ENCODE peak calls at places on chromosomes 2 and 18, in seven cellular contexts. One of them, this sample, is unnamed.

GRCh38 chr2:134389331-134389835 is 135.5 kb downstream of the MGAT5 start:
- DNase-seq in bronchial epithelial cell: no peak
- DNase-seq in CD8-positive, alpha-beta T cell: no peak
- DNase-seq in cardiac muscle cell: no peak
- DNase-seq in fibroblast of mammary gland: no peak
- DNase-seq in fibroblast of the aortic adventitia: no peak
- DNase-seq in CD4-positive, CD25-positive, alpha-beta regulatory T cell: no peak
- DNase-seq in this sample: no peak

GRCh38 chr18:40375811-40376210 is 1579.2 kb upstream of the PIK3C3 start:
- DNase-seq in bronchial epithelial cell: no peak
- DNase-seq in CD8-positive, alpha-beta T cell: no peak
- DNase-seq in cardiac muscle cell: no peak
- DNase-seq in fibroblast of mammary gland: no peak
- DNase-seq in fibroblast of the aortic adventitia: no peak
- DNase-seq in CD4-positive, CD25-positive, alpha-beta regulatory T cell: no peak
- DNase-seq in this sample: no peak

GRCh38 chr2:75025216-75025615 is 66.8 kb downstream of the POLE4 start:
- DNase-seq in bronchial epithelial cell: no peak
- DNase-seq in CD8-positive, alpha-beta T cell: no peak
- DNase-seq in cardiac muscle cell: no peak
- DNase-seq in fibroblast of mammary gland: no peak
- DNase-seq in fibroblast of the aortic adventitia: no peak
- DNase-seq in CD4-positive, CD25-positive, alpha-beta regulatory T cell: no peak
- DNase-seq in this sample: no peak

GRCh38 chr2:46800218-46800617 is 115.4 kb downstream of the MCFD2 start:
- DNase-seq in bronchial epithelial cell: no peak
- DNase-seq in CD8-positive, alpha-beta T cell: no peak
- DNase-seq in cardiac muscle cell: no peak
- DNase-seq in fibroblast of mammary gland: peak
- DNase-seq in fibroblast of the aortic adventitia: peak
- DNase-seq in CD4-positive, CD25-positive, alpha-beta regulatory T cell: no peak
- DNase-seq in this sample: no peak

GRCh38 chr2:191845248-191845715 is 1.6 kb downstream of the CAVIN2 start:
- DNase-seq in bronchial epithelial cell: no peak
- DNase-seq in CD8-positive, alpha-beta T cell: no peak
- DNase-seq in cardiac muscle cell: no peak
- DNase-seq in fibroblast of mammary gland: peak
- DNase-seq in fibroblast of the aortic adventitia: peak
- DNase-seq in CD4-positive, CD25-positive, alpha-beta regulatory T cell: no peak
- DNase-seq in this sample: no peak

GRCh38 chr2:74877781-74878433 is 44.0 kb downstream of the HK2 start:
- DNase-seq in bronchial epithelial cell: no peak
- DNase-seq in CD8-positive, alpha-beta T cell: no peak
- DNase-seq in cardiac muscle cell: no peak
- DNase-seq in fibroblast of mammary gland: no peak
- DNase-seq in fibroblast of the aortic adventitia: no peak
- DNase-seq in CD4-positive, CD25-positive, alpha-beta regulatory T cell: no peak
- DNase-seq in this sample: no peak

GRCh38 chr18:22412502-22412901 is 5.2 kb downstream of the CTAGE1 start:
- DNase-seq in bronchial epithelial cell: no peak
- DNase-seq in CD8-positive, alpha-beta T cell: no peak
- DNase-seq in cardiac muscle cell: no peak
- DNase-seq in fibroblast of mammary gland: peak
- DNase-seq in fibroblast of the aortic adventitia: peak
- DNase-seq in CD4-positive, CD25-positive, alpha-beta regulatory T cell: no peak
- DNase-seq in this sample: no peak

GRCh38 chr2:191382801-191383200 is 137.6 kb downstream of the MYO1B start:
- DNase-seq in bronchial epithelial cell: peak
- DNase-seq in CD8-positive, alpha-beta T cell: no peak
- DNase-seq in cardiac muscle cell: peak
- DNase-seq in fibroblast of mammary gland: peak
- DNase-seq in fibroblast of the aortic adventitia: no peak
- DNase-seq in CD4-positive, CD25-positive, alpha-beta regulatory T cell: no peak
- DNase-seq in this sample: no peak

GRCh38 chr18:26677957-26678356 is 129.6 kb upstream of the KCTD1 start:
- DNase-seq in bronchial epithelial cell: no peak
- DNase-seq in CD8-positive, alpha-beta T cell: no peak
- DNase-seq in cardiac muscle cell: no peak
- DNase-seq in fibroblast of mammary gland: no peak
- DNase-seq in fibroblast of the aortic adventitia: no peak
- DNase-seq in CD4-positive, CD25-positive, alpha-beta regulatory T cell: no peak
- DNase-seq in this sample: no peak

GRCh38 chr2:227127236-227127635 is 36.8 kb downstream of the COL4A4 start:
- DNase-seq in bronchial epithelial cell: no peak
- DNase-seq in CD8-positive, alpha-beta T cell: no peak
- DNase-seq in cardiac muscle cell: no peak
- DNase-seq in fibroblast of mammary gland: no peak
- DNase-seq in fibroblast of the aortic adventitia: no peak
- DNase-seq in CD4-positive, CD25-positive, alpha-beta regulatory T cell: no peak
- DNase-seq in this sample: no peak

GRCh38 chr2:133420748-133421147 is 147.5 kb downstream of the NCKAP5 start:
- DNase-seq in bronchial epithelial cell: no peak
- DNase-seq in CD8-positive, alpha-beta T cell: no peak
- DNase-seq in cardiac muscle cell: no peak
- DNase-seq in fibroblast of mammary gland: no peak
- DNase-seq in fibroblast of the aortic adventitia: no peak
- DNase-seq in CD4-positive, CD25-positive, alpha-beta regulatory T cell: no peak
- DNase-seq in this sample: no peak

GRCh38 chr2:43484323-43484930 is 111.4 kb downstream of the THADA start:
- DNase-seq in bronchial epithelial cell: peak
- DNase-seq in CD8-positive, alpha-beta T cell: no peak
- DNase-seq in cardiac muscle cell: peak
- DNase-seq in fibroblast of mammary gland: peak
- DNase-seq in fibroblast of the aortic adventitia: peak
- DNase-seq in CD4-positive, CD25-positive, alpha-beta regulatory T cell: no peak
- DNase-seq in this sample: peak

GRCh38 chr2:128301501-128301966 is 17.1 kb downstream of the HS6ST1 start:
- DNase-seq in bronchial epithelial cell: peak
- DNase-seq in CD8-positive, alpha-beta T cell: no peak
- DNase-seq in cardiac muscle cell: no peak
- DNase-seq in fibroblast of mammary gland: peak
- DNase-seq in fibroblast of the aortic adventitia: peak
- DNase-seq in CD4-positive, CD25-positive, alpha-beta regulatory T cell: no peak
- DNase-seq in this sample: no peak

GRCh38 chr2:30894498-30895119 is 87.4 kb upstream of the CAPN13 start:
- DNase-seq in bronchial epithelial cell: no peak
- DNase-seq in CD8-positive, alpha-beta T cell: no peak
- DNase-seq in cardiac muscle cell: no peak
- DNase-seq in fibroblast of mammary gland: no peak
- DNase-seq in fibroblast of the aortic adventitia: no peak
- DNase-seq in CD4-positive, CD25-positive, alpha-beta regulatory T cell: no peak
- DNase-seq in this sample: no peak

GRCh38 chr2:207897541-207898353 is 127.6 kb downstream of the PLEKHM3 start:
- DNase-seq in bronchial epithelial cell: no peak
- DNase-seq in CD8-positive, alpha-beta T cell: no peak
- DNase-seq in cardiac muscle cell: no peak
- DNase-seq in fibroblast of mammary gland: no peak
- DNase-seq in fibroblast of the aortic adventitia: no peak
- DNase-seq in CD4-positive, CD25-positive, alpha-beta regulatory T cell: no peak
- DNase-seq in this sample: no peak

GRCh38 chr18:63848159-63848558 is 39.3 kb upstream of the SERPINB2 start:
- DNase-seq in bronchial epithelial cell: peak
- DNase-seq in CD8-positive, alpha-beta T cell: no peak
- DNase-seq in cardiac muscle cell: peak
- DNase-seq in fibroblast of mammary gland: peak
- DNase-seq in fibroblast of the aortic adventitia: peak
- DNase-seq in CD4-positive, CD25-positive, alpha-beta regulatory T cell: no peak
- DNase-seq in this sample: no peak

GRCh38 chr2:241858206-241859016 is at the start of gene PDCD1:
- DNase-seq in bronchial epithelial cell: no peak
- DNase-seq in CD8-positive, alpha-beta T cell: peak
- DNase-seq in cardiac muscle cell: peak
- DNase-seq in fibroblast of mammary gland: no peak
- DNase-seq in fibroblast of the aortic adventitia: no peak
- DNase-seq in CD4-positive, CD25-positive, alpha-beta regulatory T cell: peak
- DNase-seq in this sample: peak

GRCh38 chr2:144026679-144027078 is 493.2 kb downstream of the ZEB2 start:
- DNase-seq in bronchial epithelial cell: no peak
- DNase-seq in CD8-positive, alpha-beta T cell: no peak
- DNase-seq in cardiac muscle cell: no peak
- DNase-seq in fibroblast of mammary gland: no peak
- DNase-seq in fibroblast of the aortic adventitia: no peak
- DNase-seq in CD4-positive, CD25-positive, alpha-beta regulatory T cell: no peak
- DNase-seq in this sample: no peak

GRCh38 chr18:74373428-74373827 is 57.8 kb downstream of the C18orf63 start:
- DNase-seq in bronchial epithelial cell: no peak
- DNase-seq in CD8-positive, alpha-beta T cell: peak
- DNase-seq in cardiac muscle cell: no peak
- DNase-seq in fibroblast of mammary gland: no peak
- DNase-seq in fibroblast of the aortic adventitia: no peak
- DNase-seq in CD4-positive, CD25-positive, alpha-beta regulatory T cell: peak
- DNase-seq in this sample: no peak

GRCh38 chr2:177830881-177831386 is 241.6 kb downstream of the PDE11A start:
- DNase-seq in bronchial epithelial cell: no peak
- DNase-seq in CD8-positive, alpha-beta T cell: no peak
- DNase-seq in cardiac muscle cell: no peak
- DNase-seq in fibroblast of mammary gland: no peak
- DNase-seq in fibroblast of the aortic adventitia: no peak
- DNase-seq in CD4-positive, CD25-positive, alpha-beta regulatory T cell: no peak
- DNase-seq in this sample: no peak

GRCh38 chr2:158120664-158121063 is 19.0 kb downstream of the UPP2 start:
- DNase-seq in bronchial epithelial cell: no peak
- DNase-seq in CD8-positive, alpha-beta T cell: no peak
- DNase-seq in cardiac muscle cell: no peak
- DNase-seq in fibroblast of mammary gland: no peak
- DNase-seq in fibroblast of the aortic adventitia: no peak
- DNase-seq in CD4-positive, CD25-positive, alpha-beta regulatory T cell: no peak
- DNase-seq in this sample: no peak

GRCh38 chr2:212935749-212936148 is 215.7 kb downstream of the IKZF2 start:
- DNase-seq in bronchial epithelial cell: peak
- DNase-seq in CD8-positive, alpha-beta T cell: no peak
- DNase-seq in cardiac muscle cell: no peak
- DNase-seq in fibroblast of mammary gland: no peak
- DNase-seq in fibroblast of the aortic adventitia: no peak
- DNase-seq in CD4-positive, CD25-positive, alpha-beta regulatory T cell: no peak
- DNase-seq in this sample: no peak

GRCh38 chr2:142965464-142965863 is 88.0 kb downstream of the KYNU start:
- DNase-seq in bronchial epithelial cell: peak
- DNase-seq in CD8-positive, alpha-beta T cell: no peak
- DNase-seq in cardiac muscle cell: no peak
- DNase-seq in fibroblast of mammary gland: peak
- DNase-seq in fibroblast of the aortic adventitia: peak
- DNase-seq in CD4-positive, CD25-positive, alpha-beta regulatory T cell: no peak
- DNase-seq in this sample: no peak

GRCh38 chr2:200742426-200742825 is 69.3 kb upstream of the BZW1 start:
- DNase-seq in bronchial epithelial cell: no peak
- DNase-seq in CD8-positive, alpha-beta T cell: no peak
- DNase-seq in cardiac muscle cell: no peak
- DNase-seq in fibroblast of mammary gland: peak
- DNase-seq in fibroblast of the aortic adventitia: peak
- DNase-seq in CD4-positive, CD25-positive, alpha-beta regulatory T cell: no peak
- DNase-seq in this sample: no peak

GRCh38 chr2:45285791-45286390 is 276.6 kb upstream of the SIX2 start:
- DNase-seq in bronchial epithelial cell: no peak
- DNase-seq in CD8-positive, alpha-beta T cell: no peak
- DNase-seq in cardiac muscle cell: no peak
- DNase-seq in fibroblast of mammary gland: peak
- DNase-seq in fibroblast of the aortic adventitia: no peak
- DNase-seq in CD4-positive, CD25-positive, alpha-beta regulatory T cell: no peak
- DNase-seq in this sample: no peak

GRCh38 chr2:108637304-108637669 is 82.0 kb upstream of the RANBP2 start:
- DNase-seq in bronchial epithelial cell: peak
- DNase-seq in CD8-positive, alpha-beta T cell: no peak
- DNase-seq in cardiac muscle cell: peak
- DNase-seq in fibroblast of mammary gland: peak
- DNase-seq in fibroblast of the aortic adventitia: peak
- DNase-seq in CD4-positive, CD25-positive, alpha-beta regulatory T cell: no peak
- DNase-seq in this sample: peak

GRCh38 chr2:191265311-191266170 is 20.3 kb downstream of the MYO1B start:
- DNase-seq in bronchial epithelial cell: no peak
- DNase-seq in CD8-positive, alpha-beta T cell: no peak
- DNase-seq in cardiac muscle cell: no peak
- DNase-seq in fibroblast of mammary gland: peak
- DNase-seq in fibroblast of the aortic adventitia: peak
- DNase-seq in CD4-positive, CD25-positive, alpha-beta regulatory T cell: no peak
- DNase-seq in this sample: no peak

GRCh38 chr2:238150686-238151085 is 8.1 kb upstream of the ERFE start:
- DNase-seq in bronchial epithelial cell: no peak
- DNase-seq in CD8-positive, alpha-beta T cell: no peak
- DNase-seq in cardiac muscle cell: no peak
- DNase-seq in fibroblast of mammary gland: no peak
- DNase-seq in fibroblast of the aortic adventitia: no peak
- DNase-seq in CD4-positive, CD25-positive, alpha-beta regulatory T cell: no peak
- DNase-seq in this sample: no peak

GRCh38 chr2:20011276-20012031 is 1.0 kb downstream of the MATN3 start:
- DNase-seq in bronchial epithelial cell: no peak
- DNase-seq in CD8-positive, alpha-beta T cell: no peak
- DNase-seq in cardiac muscle cell: no peak
- DNase-seq in fibroblast of mammary gland: no peak
- DNase-seq in fibroblast of the aortic adventitia: no peak
- DNase-seq in CD4-positive, CD25-positive, alpha-beta regulatory T cell: no peak
- DNase-seq in this sample: no peak
- H3K4me3 ChIP-seq in bronchial epithelial cell: no peak
- H3K4me3 ChIP-seq in CD8-positive, alpha-beta T cell: no peak
- H3K4me3 ChIP-seq in cardiac muscle cell: no peak
- H3K4me3 ChIP-seq in fibroblast of mammary gland: no peak
- H3K4me3 ChIP-seq in fibroblast of the aortic adventitia: no peak
- H3K4me3 ChIP-seq in CD4-positive, CD25-positive, alpha-beta regulatory T cell: no peak
- H3K4me3 ChIP-seq in this sample: no peak

GRCh38 chr2:232696609-232697058 is 497 bp upstream of the GIGYF2 start:
- DNase-seq in bronchial epithelial cell: no peak
- DNase-seq in CD8-positive, alpha-beta T cell: no peak
- DNase-seq in cardiac muscle cell: no peak
- DNase-seq in fibroblast of mammary gland: no peak
- DNase-seq in fibroblast of the aortic adventitia: no peak
- DNase-seq in CD4-positive, CD25-positive, alpha-beta regulatory T cell: no peak
- DNase-seq in this sample: no peak
- H3K4me3 ChIP-seq in bronchial epithelial cell: peak
- H3K4me3 ChIP-seq in CD8-positive, alpha-beta T cell: peak
- H3K4me3 ChIP-seq in cardiac muscle cell: no peak
- H3K4me3 ChIP-seq in fibroblast of mammary gland: peak
- H3K4me3 ChIP-seq in fibroblast of the aortic adventitia: peak
- H3K4me3 ChIP-seq in CD4-positive, CD25-positive, alpha-beta regulatory T cell: peak
- H3K4me3 ChIP-seq in this sample: peak

GRCh38 chr18:34548973-34549294 is 161.2 kb upstream of the DTNA start:
- DNase-seq in bronchial epithelial cell: no peak
- DNase-seq in CD8-positive, alpha-beta T cell: no peak
- DNase-seq in cardiac muscle cell: no peak
- DNase-seq in fibroblast of mammary gland: no peak
- DNase-seq in fibroblast of the aortic adventitia: no peak
- DNase-seq in CD4-positive, CD25-positive, alpha-beta regulatory T cell: no peak
- DNase-seq in this sample: no peak
- H3K4me3 ChIP-seq in bronchial epithelial cell: no peak
- H3K4me3 ChIP-seq in CD8-positive, alpha-beta T cell: no peak
- H3K4me3 ChIP-seq in cardiac muscle cell: no peak
- H3K4me3 ChIP-seq in fibroblast of mammary gland: no peak
- H3K4me3 ChIP-seq in fibroblast of the aortic adventitia: no peak
- H3K4me3 ChIP-seq in CD4-positive, CD25-positive, alpha-beta regulatory T cell: no peak
- H3K4me3 ChIP-seq in this sample: no peak

DNA sequence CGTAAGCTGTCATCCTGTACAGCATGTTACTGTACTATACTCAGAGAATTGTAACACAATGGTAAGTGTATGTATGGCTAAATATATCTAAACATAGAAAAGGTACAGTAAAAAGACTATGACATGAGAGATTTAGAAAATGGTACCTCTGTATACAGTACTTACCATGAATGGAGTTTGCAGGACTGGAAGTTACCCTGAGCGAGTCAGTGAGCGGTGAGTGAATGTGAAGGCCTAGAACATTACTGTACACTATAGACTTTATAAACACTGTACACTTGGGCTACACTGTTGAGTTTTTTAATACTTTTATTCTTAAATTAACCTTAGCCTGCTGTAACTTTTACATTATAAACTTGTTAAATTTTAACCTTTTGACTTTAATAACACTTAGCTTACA is 1.5 kb downstream of the DDX18 start:
- DNase-seq in bronchial epithelial cell: no peak
- DNase-seq in CD8-positive, alpha-beta T cell: no peak
- DNase-seq in cardiac muscle cell: no peak
- DNase-seq in fibroblast of mammary gland: peak
- DNase-seq in fibroblast of the aortic adventitia: peak
- DNase-seq in CD4-positive, CD25-positive, alpha-beta regulatory T cell: no peak
- DNase-seq in this sample: no peak
- H3K4me3 ChIP-seq in bronchial epithelial cell: no peak
- H3K4me3 ChIP-seq in CD8-positive, alpha-beta T cell: peak
- H3K4me3 ChIP-seq in cardiac muscle cell: peak
- H3K4me3 ChIP-seq in fibroblast of mammary gland: peak
- H3K4me3 ChIP-seq in fibroblast of the aortic adventitia: peak
- H3K4me3 ChIP-seq in CD4-positive, CD25-positive, alpha-beta regulatory T cell: peak
- H3K4me3 ChIP-seq in this sample: peak

This sample was measured in GM06990.